ENCODE peak calls at places on chromosome 18, in ten cellular contexts. One of them, this sample, is unnamed.

GRCh38 chr18:70195852-70196434 is 9.5 kb downstream of the RTTN start:
- DNase-seq in mesendoderm: peak; percentile 49
- DNase-seq in PC-9: peak; percentile 9
- DNase-seq in heart left ventricle: no peak
- DNase-seq in kidney epithelial cell: peak; percentile 18
- DNase-seq in heart right ventricle: peak; percentile 26
- DNase-seq in upper lobe of right lung: no peak
- DNase-seq in aorta: no peak
- DNase-seq in CD4-positive, CD25-positive, alpha-beta regulatory T cell: peak; percentile 15
- DNase-seq in IMR-90: peak; percentile 70
- DNase-seq in this sample: peak; percentile 47

GRCh38 chr18:13305326-13305725 is 86.8 kb downstream of the LDLRAD4 start:
- DNase-seq in IMR-90: no peak
- DNase-seq in CD4-positive, CD25-positive, alpha-beta regulatory T cell: no peak
- DNase-seq in PC-9: no peak
- DNase-seq in heart right ventricle: no peak
- DNase-seq in kidney epithelial cell: no peak
- DNase-seq in heart left ventricle: no peak
- DNase-seq in mesendoderm: no peak
- DNase-seq in aorta: no peak
- DNase-seq in upper lobe of right lung: no peak
- DNase-seq in this sample: no peak

GRCh38 chr18:34643982-34644381 is 66.1 kb upstream of the DTNA start:
- DNase-seq in kidney epithelial cell: no peak
- DNase-seq in CD4-positive, CD25-positive, alpha-beta regulatory T cell: no peak
- DNase-seq in aorta: no peak
- DNase-seq in upper lobe of right lung: no peak
- DNase-seq in heart left ventricle: no peak
- DNase-seq in mesendoderm: no peak
- DNase-seq in heart right ventricle: no peak
- DNase-seq in IMR-90: peak; percentile 12
- DNase-seq in PC-9: no peak
- DNase-seq in this sample: no peak

GRCh38 chr18:76687271-76688006 is 134.9 kb upstream of the ZNF236 start:
- DNase-seq in CD4-positive, CD25-positive, alpha-beta regulatory T cell: no peak
- DNase-seq in PC-9: no peak
- DNase-seq in heart left ventricle: no peak
- DNase-seq in aorta: no peak
- DNase-seq in kidney epithelial cell: peak; percentile 88
- DNase-seq in heart right ventricle: no peak
- DNase-seq in IMR-90: peak; percentile 15
- DNase-seq in upper lobe of right lung: no peak
- DNase-seq in mesendoderm: peak; percentile 37
- DNase-seq in this sample: no peak

GRCh38 chr18:36843784-36844183 is 14.9 kb downstream of the KIAA1328 start:
- DNase-seq in IMR-90: peak; percentile 17
- DNase-seq in kidney epithelial cell: no peak
- DNase-seq in CD4-positive, CD25-positive, alpha-beta regulatory T cell: no peak
- DNase-seq in heart left ventricle: no peak
- DNase-seq in PC-9: no peak
- DNase-seq in mesendoderm: no peak
- DNase-seq in aorta: no peak
- DNase-seq in upper lobe of right lung: no peak
- DNase-seq in heart right ventricle: no peak
- DNase-seq in this sample: no peak

GRCh38 chr18:3529597-3529996 is 79.6 kb downstream of the TGIF1 start:
- DNase-seq in CD4-positive, CD25-positive, alpha-beta regulatory T cell: no peak
- DNase-seq in IMR-90: no peak
- DNase-seq in upper lobe of right lung: no peak
- DNase-seq in heart left ventricle: no peak
- DNase-seq in kidney epithelial cell: no peak
- DNase-seq in heart right ventricle: no peak
- DNase-seq in mesendoderm: no peak
- DNase-seq in PC-9: no peak
- DNase-seq in aorta: no peak
- DNase-seq in this sample: no peak

GRCh38 chr18:50649821-50650220 is 89.9 kb downstream of the MAPK4 start:
- DNase-seq in kidney epithelial cell: no peak
- DNase-seq in heart left ventricle: peak; percentile 77
- DNase-seq in mesendoderm: no peak
- DNase-seq in IMR-90: peak; percentile 29
- DNase-seq in upper lobe of right lung: peak; percentile 75
- DNase-seq in PC-9: no peak
- DNase-seq in aorta: peak; percentile 82
- DNase-seq in CD4-positive, CD25-positive, alpha-beta regulatory T cell: no peak
- DNase-seq in heart right ventricle: peak; percentile 75
- DNase-seq in this sample: no peak

GRCh38 chr18:24672165-24672950 is 211.9 kb downstream of the HRH4 start:
- DNase-seq in aorta: no peak
- DNase-seq in mesendoderm: no peak
- DNase-seq in kidney epithelial cell: no peak
- DNase-seq in CD4-positive, CD25-positive, alpha-beta regulatory T cell: no peak
- DNase-seq in heart right ventricle: no peak
- DNase-seq in PC-9: no peak
- DNase-seq in heart left ventricle: no peak
- DNase-seq in IMR-90: peak; percentile 39
- DNase-seq in upper lobe of right lung: no peak
- DNase-seq in this sample: no peak

GRCh38 chr18:29147944-29148343 is 971.0 kb upstream of the CDH2 start:
- DNase-seq in upper lobe of right lung: no peak
- DNase-seq in heart right ventricle: no peak
- DNase-seq in mesendoderm: peak; percentile 78
- DNase-seq in heart left ventricle: no peak
- DNase-seq in CD4-positive, CD25-positive, alpha-beta regulatory T cell: no peak
- DNase-seq in aorta: no peak
- DNase-seq in PC-9: no peak
- DNase-seq in IMR-90: peak; percentile 85
- DNase-seq in kidney epithelial cell: no peak
- DNase-seq in this sample: peak; percentile 7

GRCh38 chr18:8522756-8523155 is 86.5 kb upstream of the RAB12 start:
- DNase-seq in kidney epithelial cell: no peak
- DNase-seq in IMR-90: no peak
- DNase-seq in heart right ventricle: no peak
- DNase-seq in aorta: no peak
- DNase-seq in CD4-positive, CD25-positive, alpha-beta regulatory T cell: no peak
- DNase-seq in PC-9: no peak
- DNase-seq in upper lobe of right lung: no peak
- DNase-seq in mesendoderm: no peak
- DNase-seq in heart left ventricle: no peak
- DNase-seq in this sample: no peak

GRCh38 chr18:8529609-8530008 is 79.6 kb upstream of the RAB12 start:
- DNase-seq in PC-9: no peak
- DNase-seq in heart right ventricle: no peak
- DNase-seq in kidney epithelial cell: no peak
- DNase-seq in IMR-90: no peak
- DNase-seq in mesendoderm: no peak
- DNase-seq in heart left ventricle: no peak
- DNase-seq in aorta: no peak
- DNase-seq in upper lobe of right lung: no peak
- DNase-seq in CD4-positive, CD25-positive, alpha-beta regulatory T cell: no peak
- DNase-seq in this sample: no peak

GRCh38 chr18:8525692-8526091 is 83.5 kb upstream of the RAB12 start:
- DNase-seq in upper lobe of right lung: no peak
- DNase-seq in heart left ventricle: no peak
- DNase-seq in heart right ventricle: no peak
- DNase-seq in PC-9: no peak
- DNase-seq in IMR-90: no peak
- DNase-seq in kidney epithelial cell: no peak
- DNase-seq in CD4-positive, CD25-positive, alpha-beta regulatory T cell: no peak
- DNase-seq in aorta: no peak
- DNase-seq in mesendoderm: peak; percentile 46
- DNase-seq in this sample: peak; percentile 50

DNA sequence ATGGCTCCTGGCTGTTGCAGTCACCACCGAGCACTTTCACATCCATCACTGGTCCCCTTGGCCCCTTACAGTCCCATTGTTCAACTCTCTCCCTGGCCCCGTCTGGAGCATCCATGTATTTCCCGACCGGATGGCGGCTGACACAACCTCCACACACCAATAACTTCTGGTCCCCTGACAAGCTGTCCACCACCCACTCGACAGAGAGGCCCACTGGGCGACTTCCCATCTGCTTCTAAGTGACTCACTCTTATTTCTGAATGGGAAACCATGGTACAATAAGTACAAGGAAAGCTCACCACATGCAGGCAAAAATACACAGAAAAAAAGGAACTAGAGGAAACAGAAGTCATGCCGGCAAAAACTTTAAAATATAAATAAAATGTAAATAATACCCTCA is 82.9 kb upstream of the RAB12 start:
- DNase-seq in heart right ventricle: no peak
- DNase-seq in PC-9: no peak
- DNase-seq in IMR-90: no peak
- DNase-seq in upper lobe of right lung: no peak
- DNase-seq in kidney epithelial cell: no peak
- DNase-seq in aorta: no peak
- DNase-seq in mesendoderm: no peak
- DNase-seq in heart left ventricle: no peak
- DNase-seq in CD4-positive, CD25-positive, alpha-beta regulatory T cell: no peak
- DNase-seq in this sample: no peak
- H3K27me3 ChIP-seq in heart right ventricle: no peaks in the 10 kb centered on the region
- H3K27me3 ChIP-seq in PC-9: peaks cover 53% of the 10 kb centered on the region
- H3K27me3 ChIP-seq in IMR-90: peaks cover 13% of the 10 kb centered on the region
- H3K27me3 ChIP-seq in upper lobe of right lung: no peaks in the 10 kb centered on the region
- H3K27me3 ChIP-seq in kidney epithelial cell: peaks cover 12% of the 10 kb centered on the region
- H3K27me3 ChIP-seq in aorta: no peaks in the 10 kb centered on the region
- H3K27me3 ChIP-seq in mesendoderm: no peaks in the 10 kb centered on the region
- H3K27me3 ChIP-seq in heart left ventricle: no peaks in the 10 kb centered on the region
- H3K27me3 ChIP-seq in CD4-positive, CD25-positive, alpha-beta regulatory T cell: peaks cover 5% of the 10 kb centered on the region
- H3K27me3 ChIP-seq in this sample: no peaks in the 10 kb centered on the region

DNA sequence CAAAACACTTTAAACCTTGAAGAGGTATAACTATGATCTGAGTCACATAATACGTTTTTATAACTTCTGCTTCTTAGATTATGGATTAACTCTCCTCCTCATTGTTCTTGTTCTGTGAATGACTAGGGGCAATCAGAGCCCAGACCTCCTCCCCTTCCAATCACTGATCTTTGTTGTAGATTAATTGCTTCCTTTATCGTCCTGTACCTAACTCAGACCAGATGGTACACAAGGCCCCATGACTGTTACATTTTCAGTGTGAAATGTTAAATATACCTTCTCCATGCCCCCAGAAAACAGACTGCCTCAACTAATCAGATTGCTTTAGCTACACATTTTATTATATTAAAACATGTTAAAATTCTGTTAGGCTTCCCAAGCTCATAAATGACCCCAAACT is 211.7 kb downstream of the RNF152 start:
- DNase-seq in kidney epithelial cell: no peak
- DNase-seq in heart right ventricle: no peak
- DNase-seq in mesendoderm: no peak
- DNase-seq in heart left ventricle: no peak
- DNase-seq in upper lobe of right lung: no peak
- DNase-seq in PC-9: no peak
- DNase-seq in CD4-positive, CD25-positive, alpha-beta regulatory T cell: no peak
- DNase-seq in aorta: no peak
- DNase-seq in IMR-90: no peak
- DNase-seq in this sample: no peak
- H3K27me3 ChIP-seq in kidney epithelial cell: no peaks in the 10 kb centered on the region
- H3K27me3 ChIP-seq in heart right ventricle: no peaks in the 10 kb centered on the region
- H3K27me3 ChIP-seq in mesendoderm: no peaks in the 10 kb centered on the region
- H3K27me3 ChIP-seq in heart left ventricle: no peaks in the 10 kb centered on the region
- H3K27me3 ChIP-seq in upper lobe of right lung: no peaks in the 10 kb centered on the region
- H3K27me3 ChIP-seq in PC-9: no peaks in the 10 kb centered on the region
- H3K27me3 ChIP-seq in CD4-positive, CD25-positive, alpha-beta regulatory T cell: peaks cover 2% of the 10 kb centered on the region
- H3K27me3 ChIP-seq in aorta: no peaks in the 10 kb centered on the region
- H3K27me3 ChIP-seq in IMR-90: no peaks in the 10 kb centered on the region
- H3K27me3 ChIP-seq in this sample: no peaks in the 10 kb centered on the region

GRCh38 chr18:78973357-78974083 is 6.1 kb upstream of the SALL3 start:
- DNase-seq in IMR-90: no peak
- DNase-seq in PC-9: no peak
- DNase-seq in CD4-positive, CD25-positive, alpha-beta regulatory T cell: no peak
- DNase-seq in heart left ventricle: no peak
- DNase-seq in upper lobe of right lung: no peak
- DNase-seq in aorta: no peak
- DNase-seq in kidney epithelial cell: no peak
- DNase-seq in mesendoderm: no peak
- DNase-seq in heart right ventricle: no peak
- DNase-seq in this sample: peak; percentile 25

GRCh38 chr18:78972385-78972918 is 7.2 kb upstream of the SALL3 start:
- DNase-seq in CD4-positive, CD25-positive, alpha-beta regulatory T cell: no peak
- DNase-seq in kidney epithelial cell: no peak
- DNase-seq in heart right ventricle: no peak
- DNase-seq in upper lobe of right lung: no peak
- DNase-seq in PC-9: no peak
- DNase-seq in heart left ventricle: no peak
- DNase-seq in mesendoderm: no peak
- DNase-seq in IMR-90: no peak
- DNase-seq in aorta: no peak
- DNase-seq in this sample: no peak

GRCh38 chr18:78974115-78974740 is 5.4 kb upstream of the SALL3 start:
- DNase-seq in PC-9: no peak
- DNase-seq in aorta: no peak
- DNase-seq in heart left ventricle: no peak
- DNase-seq in kidney epithelial cell: no peak
- DNase-seq in heart right ventricle: no peak
- DNase-seq in IMR-90: no peak
- DNase-seq in upper lobe of right lung: no peak
- DNase-seq in mesendoderm: peak; percentile 37
- DNase-seq in CD4-positive, CD25-positive, alpha-beta regulatory T cell: no peak
- DNase-seq in this sample: peak; percentile 62

GRCh38 chr18:78971511-78972245 is 7.9 kb upstream of the SALL3 start:
- DNase-seq in heart left ventricle: no peak
- DNase-seq in CD4-positive, CD25-positive, alpha-beta regulatory T cell: no peak
- DNase-seq in mesendoderm: no peak
- DNase-seq in kidney epithelial cell: no peak
- DNase-seq in PC-9: no peak
- DNase-seq in IMR-90: no peak
- DNase-seq in heart right ventricle: no peak
- DNase-seq in aorta: no peak
- DNase-seq in upper lobe of right lung: no peak
- DNase-seq in this sample: no peak

GRCh38 chr18:78972930-78973331 is 6.7 kb upstream of the SALL3 start:
- DNase-seq in upper lobe of right lung: no peak
- DNase-seq in heart right ventricle: no peak
- DNase-seq in heart left ventricle: no peak
- DNase-seq in aorta: no peak
- DNase-seq in PC-9: no peak
- DNase-seq in IMR-90: no peak
- DNase-seq in CD4-positive, CD25-positive, alpha-beta regulatory T cell: no peak
- DNase-seq in mesendoderm: no peak
- DNase-seq in kidney epithelial cell: no peak
- DNase-seq in this sample: peak; percentile 29
- H3K27me3 ChIP-seq in upper lobe of right lung: peaks cover 97% of the 10 kb centered on the region
- H3K27me3 ChIP-seq in heart right ventricle: peaks cover 77% of the 10 kb centered on the region
- H3K27me3 ChIP-seq in heart left ventricle: peaks cover 92% of the 10 kb centered on the region
- H3K27me3 ChIP-seq in aorta: no peaks in the 10 kb centered on the region
- H3K27me3 ChIP-seq in PC-9: peaks cover 58% of the 10 kb centered on the region
- H3K27me3 ChIP-seq in IMR-90: peaks cover 45% of the 10 kb centered on the region
- H3K27me3 ChIP-seq in CD4-positive, CD25-positive, alpha-beta regulatory T cell: peaks cover 23% of the 10 kb centered on the region
- H3K27me3 ChIP-seq in mesendoderm: peaks cover 50% of the 10 kb centered on the region
- H3K27me3 ChIP-seq in kidney epithelial cell: peaks cover 64% of the 10 kb centered on the region
- H3K27me3 ChIP-seq in this sample: peaks cover 92% of the 10 kb centered on the region

DNA sequence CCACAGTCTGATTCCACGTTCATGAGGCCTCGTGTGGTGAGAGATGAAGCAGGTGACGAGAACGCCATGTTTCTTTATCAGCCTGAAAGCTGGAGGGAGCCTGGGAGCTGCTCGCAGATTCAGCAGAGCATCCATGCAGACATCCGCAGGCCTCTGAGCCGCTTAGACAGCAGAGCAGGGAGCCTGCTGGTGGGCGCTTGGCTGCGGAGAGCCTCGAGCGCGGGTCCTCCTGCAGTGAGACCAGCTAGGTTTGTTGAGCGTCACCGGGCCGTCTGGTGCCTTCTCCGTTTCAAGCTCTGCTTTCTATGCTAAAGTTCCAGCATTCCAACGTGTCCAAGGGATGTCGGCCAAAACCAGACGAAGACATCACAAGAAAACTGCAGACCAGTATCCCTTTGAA is 27.6 kb downstream of the CTDP1 start:
- DNase-seq in upper lobe of right lung: no peak
- DNase-seq in PC-9: no peak
- DNase-seq in aorta: no peak
- DNase-seq in kidney epithelial cell: no peak
- DNase-seq in mesendoderm: no peak
- DNase-seq in IMR-90: no peak
- DNase-seq in heart right ventricle: no peak
- DNase-seq in CD4-positive, CD25-positive, alpha-beta regulatory T cell: no peak
- DNase-seq in heart left ventricle: no peak
- DNase-seq in this sample: no peak
- H3K27me3 ChIP-seq in upper lobe of right lung: no peaks in the 10 kb centered on the region
- H3K27me3 ChIP-seq in PC-9: no peaks in the 10 kb centered on the region
- H3K27me3 ChIP-seq in aorta: no peaks in the 10 kb centered on the region
- H3K27me3 ChIP-seq in kidney epithelial cell: no peaks in the 10 kb centered on the region
- H3K27me3 ChIP-seq in mesendoderm: no peaks in the 10 kb centered on the region
- H3K27me3 ChIP-seq in IMR-90: no peaks in the 10 kb centered on the region
- H3K27me3 ChIP-seq in heart right ventricle: no peaks in the 10 kb centered on the region
- H3K27me3 ChIP-seq in CD4-positive, CD25-positive, alpha-beta regulatory T cell: no peaks in the 10 kb centered on the region
- H3K27me3 ChIP-seq in heart left ventricle: no peaks in the 10 kb centered on the region
- H3K27me3 ChIP-seq in this sample: no peaks in the 10 kb centered on the region

This sample was measured in neural progenitor cell.